ENCODE peak calls at places on chromosomes 6 and 20, in seven cellular contexts. P is HepG2, K is heart left ventricle, D is SJSA1, O is prostate gland, W is hepatocyte, Z is astrocyte. Q is an unnamed sample.
A peak's percentile ranks its signal among the peaks of the same experiment; 100 is the strongest.

GRCh38 chr20:42097741-42098140 is 479.6 kb upstream of the CHD6 start:
- DNase-seq in O (no peak), Z (no peak), W (no peak), P (no peak), D (no peak), K (no peak), Q (no peak)

GRCh38 chr20:19808498-19808897 is 50.4 kb downstream of the RIN2 start:
- DNase-seq in O (no peak), Z (no peak), D (no peak), W (no peak), P (no peak), K (no peak), Q (no peak)

GRCh38 chr6:134983823-134984222 is 33.9 kb upstream of the ALDH8A1 start:
- DNase-seq in P (no peak), O (no peak), K (no peak), D (no peak), W (no peak), Z (no peak), Q (no peak)

GRCh38 chr20:32075534-32075933 is 23.5 kb downstream of the HCK start:
- DNase-seq in D (no peak), Z (no peak), W (no peak), O (no peak), P (no peak), K (no peak), Q (no peak)

GRCh38 chr6:9103876-9104521 is 668.7 kb upstream of the SLC35B3 start:
- DNase-seq in K (no peak), D (no peak), W (no peak), O (no peak), P (no peak), Z (no peak), Q (no peak)

GRCh38 chr6:12238191-12238590 is 52.0 kb upstream of the EDN1 start:
- DNase-seq in K (no peak), O (no peak), W (no peak), Z (no peak), P (no peak), D (no peak), Q (no peak)

GRCh38 chr20:19549896-19550295 is 208.2 kb upstream of the RIN2 start:
- DNase-seq in Z (no peak), W (no peak), D (no peak), O (no peak), K (no peak), P (no peak), Q (no peak)

GRCh38 chr20:38751360-38751976 is 3.2 kb downstream of the ACTR5 start:
- DNase-seq in O (no peak), K (no peak), W (peak; percentile 54), P (peak; percentile 52), D (no peak), Z (peak; percentile 18), Q (no peak)

GRCh38 chr6:15358579-15359327 is 112.9 kb downstream of the JARID2 start:
- DNase-seq in Z (peak; percentile 78), O (no peak), W (no peak), P (no peak), K (no peak), D (no peak), Q (no peak)

GRCh38 chr20:6599876-6600275 is 167.6 kb upstream of the BMP2 start:
- DNase-seq in P (no peak), K (no peak), D (no peak), O (no peak), Z (peak; percentile 44), W (no peak), Q (no peak)

GRCh38 chr6:100751590-100751989 is 129.5 kb downstream of the ASCC3 start:
- DNase-seq in K (no peak), D (no peak), P (no peak), O (no peak), Z (no peak), W (no peak), Q (no peak)

GRCh38 chr20:5844063-5844681 is 94.0 kb downstream of the SHLD1 start:
- DNase-seq in O (no peak), W (no peak), Z (peak; percentile 37), P (peak; percentile 56), K (no peak), D (no peak), Q (no peak)

GRCh38 chr20:4811661-4812181 is 90.0 kb downstream of the PRND start:
- DNase-seq in W (no peak), O (no peak), D (no peak), Z (no peak), P (no peak), K (peak; percentile 65), Q (peak; percentile 67)

GRCh38 chr6:32189082-32189741 is 790 bp downstream of the PBX2 start:
- DNase-seq in Z (no peak), P (no peak), K (no peak), O (no peak), W (no peak), D (no peak), Q (no peak)

GRCh38 chr20:12171927-12172581 is 254.4 kb downstream of the BTBD3 start:
- DNase-seq in W (no peak), O (no peak), Z (peak; percentile 92), P (no peak), K (peak; percentile 13), D (no peak), Q (peak; percentile 34)

GRCh38 chr6:145749632-145750031 is 14.3 kb upstream of the EPM2A start:
- DNase-seq in K (no peak), D (peak; percentile 55), Z (peak; percentile 77), O (no peak), W (peak; percentile 48), P (peak; percentile 44), Q (no peak)

GRCh38 chr6:79632580-79632979 is 1.5 kb downstream of the SH3BGRL2 start:
- DNase-seq in D (no peak), O (no peak), W (no peak), Z (peak; percentile 41), P (peak; percentile 44), K (no peak), Q (no peak)

GRCh38 chr6:37630281-37630799 is 67.3 kb downstream of the MDGA1 start:
- DNase-seq in W (peak; percentile 45), P (peak; percentile 13), K (no peak), Z (peak; percentile 100), O (no peak), D (peak; percentile 88), Q (no peak)

GRCh38 chr20:32386091-32386490 is 28.0 kb downstream of the ASXL1 start:
- DNase-seq in D (peak; percentile 76), W (no peak), Z (peak; percentile 9), O (peak; percentile 22), P (no peak), K (no peak), Q (no peak)

GRCh38 chr6:27593861-27594260 is 121.0 kb upstream of the ZNF184 start:
- DNase-seq in W (no peak), Z (no peak), P (no peak), O (no peak), D (no peak), K (no peak), Q (no peak)

GRCh38 chr6:27592481-27593199 is 119.7 kb upstream of the ZNF184 start:
- DNase-seq in P (peak; percentile 84), W (peak; percentile 68), D (peak; percentile 38), K (no peak), O (no peak), Z (peak; percentile 83), Q (no peak)

GRCh38 chr6:27592107-27592480 is 119.2 kb upstream of the ZNF184 start:
- DNase-seq in D (no peak), P (no peak), O (no peak), Z (peak; percentile 7), K (no peak), W (peak; percentile 21), Q (no peak)

GRCh38 chr6:27591660-27592059 is 118.8 kb upstream of the ZNF184 start:
- DNase-seq in O (no peak), K (no peak), D (peak; percentile 14), P (peak; percentile 72), W (peak; percentile 55), Z (peak; percentile 29), Q (no peak)

GRCh38 chr6:27593200-27593818 is 120.4 kb upstream of the ZNF184 start:
- DNase-seq in O (no peak), P (no peak), K (no peak), W (no peak), D (no peak), Z (no peak), Q (no peak)
- H3K4me3 ChIP-seq in O (no peak overlapping the region), P (peak overlapping the region; percentile 58), K (no peak overlapping the region), W (peak overlapping the region; percentile 25), D (no peak overlapping the region), Z (peak overlapping the region; percentile 49), Q (no peak overlapping the region)

DNA sequence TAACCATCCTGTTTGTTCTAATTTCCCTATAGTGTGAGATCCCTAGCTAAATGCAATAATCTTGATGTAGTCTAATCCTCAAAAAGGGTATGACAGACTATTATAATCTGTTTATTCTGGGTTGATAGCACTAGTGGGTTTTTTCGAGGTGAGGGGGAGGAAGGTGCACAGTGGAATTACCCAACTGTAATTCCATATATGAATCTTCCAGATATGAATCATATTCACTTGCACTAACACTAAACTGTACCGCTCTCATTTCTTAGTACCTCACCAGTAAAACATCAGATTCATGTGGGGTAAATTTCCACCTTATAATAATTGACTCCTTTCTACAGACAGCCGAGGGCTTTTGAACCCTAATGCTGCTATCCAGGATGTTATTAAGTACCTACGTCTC is 16.5 kb downstream of the NCOA7 start:
- DNase-seq in Z (no peak), K (no peak), W (no peak), P (no peak), O (no peak), D (no peak), Q (no peak)
- H3K27ac ChIP-seq in Z (no peak overlapping the region), K (no peak overlapping the region), W (no peak overlapping the region), P (no peak overlapping the region), O (no peak overlapping the region), D (no peak overlapping the region), Q (no peak overlapping the region)

GRCh38 chr20:59495166-59495565 is 109.2 kb upstream of the PHACTR3 start:
- DNase-seq in Z (no peak), O (no peak), K (no peak), P (no peak), W (no peak), D (no peak), Q (no peak)

GRCh38 chr20:59495894-59496510 is 108.3 kb upstream of the PHACTR3 start:
- DNase-seq in P (peak; percentile 64), Z (peak; percentile 13), D (peak; percentile 41), O (peak; percentile 42), K (peak; percentile 50), W (peak; percentile 87), Q (peak; percentile 83)

GRCh38 chr20:59493926-59494325 is 110.4 kb upstream of the PHACTR3 start:
- DNase-seq in P (no peak), O (no peak), K (no peak), W (no peak), D (no peak), Z (no peak), Q (no peak)

GRCh38 chr20:59499863-59500262 is 104.5 kb upstream of the PHACTR3 start:
- DNase-seq in W (no peak), P (no peak), D (no peak), Z (no peak), O (no peak), K (no peak), Q (no peak)

DNA sequence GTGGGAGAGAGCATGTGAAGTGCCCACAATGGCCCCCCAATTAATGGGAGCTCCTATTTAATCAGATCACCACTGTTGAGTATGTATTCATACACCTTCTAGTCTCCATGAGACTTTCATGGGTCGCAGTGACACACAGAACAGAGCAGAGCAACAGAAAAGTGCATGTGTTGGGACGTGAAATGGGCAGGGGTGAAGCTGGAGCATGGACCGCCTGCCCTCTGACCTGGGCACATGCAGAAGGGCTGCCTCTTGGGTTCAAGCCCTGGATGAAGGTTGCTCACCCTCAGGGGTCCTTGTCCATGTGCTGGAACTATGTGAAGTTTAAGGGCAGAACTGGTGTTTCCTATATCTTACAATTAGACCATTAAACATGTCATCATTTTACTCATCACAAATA is 106.0 kb upstream of the PHACTR3 start:
- DNase-seq in W (no peak), O (no peak), K (no peak), D (no peak), P (no peak), Z (no peak), Q (no peak)
- H3K27me3 ChIP-seq in W (peaks cover 8% of the 10 kb centered on the region), O (no peaks in the 10 kb centered on the region), K (no peaks in the 10 kb centered on the region), D (no peaks in the 10 kb centered on the region), P (peaks cover 2% of the 10 kb centered on the region), Z (no peaks in the 10 kb centered on the region), Q (no peaks in the 10 kb centered on the region)

GRCh38 chr6:73394577-73395354 is at the start of gene DDX43:
- DNase-seq in O (peak; percentile 10), P (no peak), Z (peak; percentile 53), K (peak; percentile 53), D (no peak), W (no peak), Q (peak; percentile 82)
- H3K4me3 ChIP-seq in O (peak within 1 kb of the TSS; percentile 24), P (no peak within 1 kb of the TSS), Z (peak within 1 kb of the TSS; percentile 17), K (peak within 1 kb of the TSS; percentile 44), D (no peak within 1 kb of the TSS), W (no peak within 1 kb of the TSS), Q (no peak within 1 kb of the TSS)